ENCODE peak calls at places on chromosomes 13 and 19, in four cellular contexts. One of them, this sample, is unnamed.
A peak's percentile ranks its signal among the peaks of the same experiment; 100 is the strongest.

GRCh38 chr13:44259045-44260042 is 114.3 kb upstream of the SERP2 start:
- DNase-seq in endothelial cell: no peak
- DNase-seq in AG10803: peak; percentile 11
- DNase-seq in fibroblast of the aortic adventitia: peak; percentile 34
- DNase-seq in this sample: peak; percentile 95

GRCh38 chr19:55210120-55210493 is 806 bp upstream of the PTPRH start:
- DNase-seq in endothelial cell: no peak
- DNase-seq in AG10803: peak; percentile 92
- DNase-seq in fibroblast of the aortic adventitia: peak; percentile 96
- DNase-seq in this sample: no peak

GRCh38 chr19:11587302-11587972 is 9.8 kb upstream of the ZNF627 start:
- DNase-seq in AG10803: peak; percentile 62
- DNase-seq in endothelial cell: peak; percentile 84
- DNase-seq in fibroblast of the aortic adventitia: peak; percentile 75
- DNase-seq in this sample: peak; percentile 84

GRCh38 chr13:39144941-39145533 is 106.8 kb downstream of the NHLRC3 start:
- DNase-seq in fibroblast of the aortic adventitia: peak; percentile 84
- DNase-seq in endothelial cell: peak; percentile 57
- DNase-seq in AG10803: peak; percentile 68
- DNase-seq in this sample: peak; percentile 71

GRCh38 chr19:30757836-30758617 is 385.8 kb downstream of the ZNF536 start:
- DNase-seq in endothelial cell: no peak
- DNase-seq in AG10803: no peak
- DNase-seq in fibroblast of the aortic adventitia: no peak
- DNase-seq in this sample: no peak

GRCh38 chr13:39931505-39931904 is 276.0 kb downstream of the COG6 start:
- DNase-seq in fibroblast of the aortic adventitia: no peak
- DNase-seq in AG10803: no peak
- DNase-seq in endothelial cell: no peak
- DNase-seq in this sample: no peak

GRCh38 chr19:34229721-34230120 is 24.6 kb upstream of the GARRE1 start:
- DNase-seq in endothelial cell: no peak
- DNase-seq in fibroblast of the aortic adventitia: no peak
- DNase-seq in AG10803: no peak
- DNase-seq in this sample: no peak

GRCh38 chr13:29428992-29429315 is 166.5 kb downstream of the SLC7A1 start:
- DNase-seq in endothelial cell: no peak
- DNase-seq in fibroblast of the aortic adventitia: no peak
- DNase-seq in AG10803: no peak
- DNase-seq in this sample: no peak

GRCh38 chr19:17902701-17903100 is 30.1 kb upstream of the CCDC124 start:
- DNase-seq in endothelial cell: no peak
- DNase-seq in AG10803: peak; percentile 85
- DNase-seq in fibroblast of the aortic adventitia: peak; percentile 35
- DNase-seq in this sample: no peak

GRCh38 chr13:59480398-59480797 is 683.3 kb downstream of the DIAPH3 start:
- DNase-seq in AG10803: no peak
- DNase-seq in fibroblast of the aortic adventitia: no peak
- DNase-seq in endothelial cell: no peak
- DNase-seq in this sample: no peak

GRCh38 chr19:29678484-29679106 is 13.3 kb downstream of the PLEKHF1 start:
- DNase-seq in AG10803: no peak
- DNase-seq in fibroblast of the aortic adventitia: no peak
- DNase-seq in endothelial cell: no peak
- DNase-seq in this sample: no peak

GRCh38 chr13:105572401-105572800 is 963.1 kb downstream of the EFNB2 start:
- DNase-seq in fibroblast of the aortic adventitia: no peak
- DNase-seq in endothelial cell: no peak
- DNase-seq in AG10803: no peak
- DNase-seq in this sample: no peak

GRCh38 chr19:42360787-42361544 is 29.1 kb downstream of the CNFN start:
- DNase-seq in fibroblast of the aortic adventitia: peak; percentile 76
- DNase-seq in endothelial cell: no peak
- DNase-seq in AG10803: no peak
- DNase-seq in this sample: no peak

GRCh38 chr19:18496167-18496979 is 25.5 kb downstream of the ELL start:
- DNase-seq in AG10803: peak; percentile 65
- DNase-seq in fibroblast of the aortic adventitia: peak; percentile 27
- DNase-seq in endothelial cell: no peak
- DNase-seq in this sample: peak; percentile 89

GRCh38 chr19:28627669-28628068 is 585.3 kb downstream of the UQCRFS1 start:
- DNase-seq in AG10803: no peak
- DNase-seq in fibroblast of the aortic adventitia: no peak
- DNase-seq in endothelial cell: no peak
- DNase-seq in this sample: no peak

GRCh38 chr19:4067396-4068057 is 828 bp upstream of the ZBTB7A start:
- DNase-seq in fibroblast of the aortic adventitia: no peak
- DNase-seq in AG10803: no peak
- DNase-seq in endothelial cell: peak; percentile 38
- DNase-seq in this sample: peak; percentile 67

GRCh38 chr19:29841559-29842367 is 30.0 kb downstream of the CCNE1 start:
- DNase-seq in fibroblast of the aortic adventitia: peak; percentile 10
- DNase-seq in AG10803: no peak
- DNase-seq in endothelial cell: no peak
- DNase-seq in this sample: no peak

GRCh38 chr19:9406798-9407352 is 28.5 kb downstream of the ZNF266 start:
- DNase-seq in endothelial cell: no peak
- DNase-seq in fibroblast of the aortic adventitia: peak; percentile 86
- DNase-seq in AG10803: peak; percentile 84
- DNase-seq in this sample: no peak

GRCh38 chr13:112783135-112783945 is 93.5 kb downstream of the ATP11A start:
- DNase-seq in endothelial cell: no peak
- DNase-seq in AG10803: peak; percentile 78
- DNase-seq in fibroblast of the aortic adventitia: peak; percentile 77
- DNase-seq in this sample: no peak

GRCh38 chr19:43639507-43640423 is at the start of gene CADM4:
- DNase-seq in AG10803: no peak
- DNase-seq in fibroblast of the aortic adventitia: no peak
- DNase-seq in endothelial cell: peak; percentile 55
- DNase-seq in this sample: peak; percentile 9

GRCh38 chr13:30466358-30466714 is 600 bp upstream of the HMGB1 start:
- DNase-seq in AG10803: peak; percentile 4
- DNase-seq in endothelial cell: peak; percentile 9
- DNase-seq in fibroblast of the aortic adventitia: no peak
- DNase-seq in this sample: no peak

GRCh38 chr19:41427647-41428480 is 690 bp upstream of the B3GNT8 start:
- DNase-seq in AG10803: peak; percentile 15
- DNase-seq in fibroblast of the aortic adventitia: peak; percentile 22
- DNase-seq in endothelial cell: peak; percentile 33
- DNase-seq in this sample: peak; percentile 71

GRCh38 chr13:28306325-28306724 is 168.0 kb downstream of the PAN3 start:
- DNase-seq in AG10803: no peak
- DNase-seq in endothelial cell: no peak
- DNase-seq in fibroblast of the aortic adventitia: no peak
- DNase-seq in this sample: peak; percentile 67

DNA sequence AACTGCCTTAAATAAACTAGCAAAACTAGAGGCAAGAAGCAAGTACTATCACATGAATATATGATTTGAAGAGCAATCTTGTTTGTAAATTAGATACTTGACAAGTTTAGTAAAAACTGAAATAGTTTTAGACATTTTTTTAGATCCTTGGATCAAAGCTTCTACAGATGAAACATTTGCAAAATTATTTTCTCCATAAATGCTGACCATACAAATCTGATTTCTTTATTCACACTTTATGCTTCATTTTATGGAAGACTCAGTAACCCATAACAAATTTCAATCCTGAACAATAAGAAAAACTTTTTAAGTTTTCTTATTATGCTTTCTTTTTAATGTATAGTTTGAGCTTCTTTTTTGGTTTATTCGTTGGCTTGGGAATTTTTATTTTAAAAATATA is 750.2 kb upstream of the SLITRK5 start:
- DNase-seq in AG10803: no peak
- DNase-seq in endothelial cell: no peak
- DNase-seq in fibroblast of the aortic adventitia: no peak
- DNase-seq in this sample: no peak
- TF ChIP-seq CTCF in AG10803: no peak
- TF ChIP-seq CTCF in endothelial cell: no peak
- TF ChIP-seq CTCF in fibroblast of the aortic adventitia: no peak
- TF ChIP-seq CTCF in this sample: no peak

GRCh38 chr13:108155185-108156106 is 59.9 kb downstream of the LIG4 start:
- DNase-seq in endothelial cell: peak; percentile 59
- DNase-seq in fibroblast of the aortic adventitia: peak; percentile 57
- DNase-seq in AG10803: peak; percentile 29
- DNase-seq in this sample: peak; percentile 41
- TF ChIP-seq CTCF in endothelial cell: peak; percentile 93
- TF ChIP-seq CTCF in fibroblast of the aortic adventitia: peak; percentile 83
- TF ChIP-seq CTCF in AG10803: peak; percentile 84
- TF ChIP-seq CTCF in this sample: peak; percentile 72

DNA sequence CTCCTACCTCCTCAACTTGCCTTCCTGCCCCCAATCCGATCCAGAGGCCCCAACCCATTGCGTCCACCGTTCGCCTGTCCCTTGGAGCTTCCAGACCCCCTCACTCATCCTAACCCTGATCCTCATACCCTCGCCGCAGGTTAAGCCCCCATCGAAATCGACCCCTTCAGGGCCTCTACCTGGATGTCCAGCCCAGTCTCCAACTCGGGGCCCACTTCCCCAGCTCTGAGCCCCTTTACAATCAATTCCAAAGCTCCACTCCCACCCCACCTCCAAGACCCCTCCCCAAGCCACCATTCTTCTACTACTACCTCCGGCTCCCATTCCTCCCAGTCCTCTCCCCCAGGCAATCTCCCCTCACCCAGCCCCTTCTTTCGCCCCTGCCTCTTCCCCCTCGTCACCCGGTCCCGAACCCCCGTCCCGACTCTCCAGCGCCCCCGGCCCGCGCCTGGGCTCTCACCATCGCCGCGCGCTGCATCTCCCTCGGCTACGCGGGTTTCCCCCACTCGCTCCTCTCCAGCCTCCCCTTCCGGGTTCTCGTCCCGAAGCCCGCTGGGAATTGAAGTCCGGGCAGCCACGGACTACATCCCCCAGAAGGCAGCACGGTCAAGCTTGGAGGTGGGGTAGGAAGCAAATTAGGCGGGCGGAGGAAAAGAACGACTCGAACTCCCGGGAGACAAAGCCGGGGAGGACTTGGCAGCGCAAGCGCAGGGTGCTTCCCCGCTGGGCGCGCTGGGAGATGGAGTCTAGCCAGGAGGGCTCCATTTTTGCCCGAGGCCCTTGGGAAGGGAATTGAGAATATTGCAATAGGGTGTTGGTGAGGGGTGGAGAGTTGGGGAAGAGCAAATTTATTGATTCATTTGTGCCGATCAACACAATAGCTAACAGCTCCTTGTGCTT is at the start of gene FBXO46:
- DNase-seq in fibroblast of the aortic adventitia: peak; percentile 99
- DNase-seq in endothelial cell: peak; percentile 93
- DNase-seq in AG10803: peak; percentile 98
- DNase-seq in this sample: peak; percentile 97
- TF ChIP-seq CTCF in fibroblast of the aortic adventitia: peak; percentile 32
- TF ChIP-seq CTCF in endothelial cell: no peak
- TF ChIP-seq CTCF in AG10803: peak; percentile 8
- TF ChIP-seq CTCF in this sample: peak; percentile 5

GRCh38 chr19:2523630-2524311 is 47.8 kb downstream of the GADD45B start:
- DNase-seq in fibroblast of the aortic adventitia: peak; percentile 79
- DNase-seq in AG10803: peak; percentile 83
- DNase-seq in endothelial cell: no peak
- DNase-seq in this sample: no peak
- TF ChIP-seq CTCF in fibroblast of the aortic adventitia: peak; percentile 63
- TF ChIP-seq CTCF in AG10803: peak; percentile 65
- TF ChIP-seq CTCF in endothelial cell: no peak
- TF ChIP-seq CTCF in this sample: no peak

DNA sequence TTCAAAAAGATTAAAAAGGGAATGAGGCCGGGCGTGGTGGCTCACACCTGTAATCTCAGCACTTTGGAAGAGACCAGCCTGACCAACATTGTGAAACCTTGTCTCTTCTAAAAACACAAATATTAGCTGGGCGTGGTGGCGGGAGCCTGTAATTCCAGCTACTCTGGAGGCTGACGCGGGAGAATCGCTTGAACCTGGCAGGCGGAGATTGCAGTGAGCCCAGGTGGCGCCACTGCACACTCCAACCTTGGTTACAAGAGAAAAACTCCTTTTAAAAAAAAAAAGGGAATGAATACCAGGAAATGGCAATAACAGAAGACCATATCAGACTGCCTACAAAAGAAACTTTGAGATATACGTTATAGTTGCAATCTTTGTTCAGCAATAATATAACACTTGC is 1244.5 kb downstream of the PCDH9 start:
- DNase-seq in endothelial cell: peak; percentile 28
- DNase-seq in AG10803: no peak
- DNase-seq in fibroblast of the aortic adventitia: no peak
- DNase-seq in this sample: peak; percentile 2
- TF ChIP-seq CTCF in endothelial cell: no peak
- TF ChIP-seq CTCF in AG10803: no peak
- TF ChIP-seq CTCF in fibroblast of the aortic adventitia: no peak
- TF ChIP-seq CTCF in this sample: no peak

DNA sequence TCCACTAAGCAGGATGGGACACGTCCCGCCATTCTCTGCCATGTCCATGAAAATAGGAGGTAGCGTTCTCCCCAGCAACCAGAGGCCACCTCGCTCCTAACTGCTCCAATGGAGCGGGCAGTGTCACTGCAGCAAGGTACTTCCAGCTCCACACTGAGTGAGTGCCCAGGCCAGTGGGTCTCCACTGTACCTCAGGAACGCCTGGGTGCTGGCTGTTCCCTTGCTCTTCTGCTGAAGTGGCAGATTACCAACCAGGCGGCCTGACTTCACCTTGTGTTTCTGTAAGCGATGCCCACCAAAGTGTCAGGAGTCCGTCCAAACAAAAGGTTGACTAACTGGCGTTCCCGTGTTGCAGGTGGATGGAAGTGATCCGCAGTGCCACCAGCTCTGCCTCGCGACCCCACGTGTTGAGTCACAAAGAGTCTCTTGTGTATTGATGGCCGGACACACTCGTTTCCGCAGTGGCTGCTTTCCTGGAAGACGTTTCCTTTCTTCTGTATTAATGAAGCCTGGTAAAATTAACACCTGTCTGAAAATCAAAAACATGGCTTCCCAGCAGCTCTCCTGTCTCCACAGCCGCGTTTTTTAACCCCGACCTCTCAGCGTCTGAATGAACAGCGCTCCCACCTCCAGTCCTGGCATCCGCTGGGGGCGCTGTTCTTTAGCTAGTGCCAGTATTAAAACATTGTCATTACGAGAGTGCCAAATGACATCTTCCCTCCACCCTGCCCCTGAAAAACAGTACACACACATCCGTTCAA is 128.8 kb downstream of the STK24 start:
- DNase-seq in AG10803: peak; percentile 43
- DNase-seq in fibroblast of the aortic adventitia: no peak
- DNase-seq in endothelial cell: peak; percentile 72
- DNase-seq in this sample: peak; percentile 37
- TF ChIP-seq CTCF in AG10803: peak; percentile 61
- TF ChIP-seq CTCF in fibroblast of the aortic adventitia: peak; percentile 27
- TF ChIP-seq CTCF in endothelial cell: peak; percentile 72
- TF ChIP-seq CTCF in this sample: peak; percentile 48

GRCh38 chr13:79901336-79901735 is 420.4 kb downstream of the NDFIP2 start:
- DNase-seq in fibroblast of the aortic adventitia: no peak
- DNase-seq in endothelial cell: no peak
- DNase-seq in AG10803: no peak
- DNase-seq in this sample: peak; percentile 71
- TF ChIP-seq CTCF in fibroblast of the aortic adventitia: no peak
- TF ChIP-seq CTCF in endothelial cell: no peak
- TF ChIP-seq CTCF in AG10803: no peak
- TF ChIP-seq CTCF in this sample: peak; percentile 19